ENCODE peak calls at places on chromosome 13, in five cellular contexts. A, L, H, B and K are unnamed samples.

GRCh38 chr13:47159853-47160550 is 263.1 kb upstream of the HTR2A start:
- DNase-seq in B (no peak), L (no peak), H (no peak), A (no peak), K (no peak)

GRCh38 chr13:72430923-72431322 is 296.5 kb downstream of the MZT1 start:
- DNase-seq in L (no peak), H (no peak), A (no peak), B (no peak), K (peak; percentile 19)

GRCh38 chr13:72523049-72523448 is 204.4 kb downstream of the MZT1 start:
- DNase-seq in H (no peak), L (no peak), A (no peak), B (no peak), K (no peak)

GRCh38 chr13:114313061-114313860 is 1.0 kb upstream of the CHAMP1 start:
- DNase-seq in A (no peak), B (no peak), L (peak; percentile 64), H (no peak), K (no peak)

GRCh38 chr13:98576963-98577822 is at the start of gene STK24:
- DNase-seq in A (peak; percentile 54), L (peak; percentile 92), H (peak; percentile 74), B (peak; percentile 45), K (peak; percentile 92)

GRCh38 chr13:94620286-94620896 is 18.7 kb downstream of the GPR180 start:
- DNase-seq in B (no peak), H (peak; percentile 75), L (peak; percentile 41), A (no peak), K (peak; percentile 70)

GRCh38 chr13:33109801-33110200 is 93.6 kb downstream of the KL start:
- DNase-seq in H (no peak), A (peak; percentile 52), L (no peak), B (no peak), K (peak; percentile 31)

GRCh38 chr13:100694722-100695644 is 20.4 kb upstream of the TMTC4 start:
- DNase-seq in A (peak; percentile 84), B (no peak), L (no peak), H (peak; percentile 52), K (peak; percentile 77)

GRCh38 chr13:30479154-30479553 is 13.4 kb upstream of the HMGB1 start:
- DNase-seq in A (no peak), L (no peak), H (no peak), B (no peak), K (no peak)

GRCh38 chr13:101331731-101332130 is 84.6 kb downstream of the NALCN start:
- DNase-seq in L (no peak), B (no peak), A (no peak), H (no peak), K (peak; percentile 47)